ENCODE peak calls at places on chromosomes 16 and 17, in eight cellular contexts. W is DMS79 treated with DMSO at 0.1 percent for 48 hours, E is fibroblast of villous mesenchyme, I is NCI-H526 treated with DMSO at 0.1 percent for 48 hours, M is substantia nigra, A is NCI-H1436 treated with DMSO at 0.1 percent for 48 hours, Y is hypothalamus, S is HTR-8/SVneo. H is an unnamed sample.

GRCh38 chr17:27596571-27597187 is 34.3 kb upstream of the LGALS9 start:
- DNase-seq in M (no peak), S (no peak), E (no peak), A (no peak), W (peak; percentile 43), Y (no peak), I (no peak), H (no peak)

GRCh38 chr16:86854058-86854621 is 275.8 kb downstream of the FOXL1 start:
- DNase-seq in Y (no peak), I (no peak), A (no peak), M (no peak), W (no peak), E (peak; percentile 89), S (no peak), H (no peak)

GRCh38 chr17:50220811-50221210 is 19.4 kb upstream of the COL1A1 start:
- DNase-seq in I (no peak), E (no peak), Y (no peak), M (no peak), A (no peak), W (no peak), S (no peak), H (no peak)

GRCh38 chr17:79833110-79833450 is 6.2 kb downstream of the CBX4 start:
- DNase-seq in I (no peak), E (no peak), Y (no peak), M (no peak), S (no peak), A (no peak), W (no peak), H (no peak)

GRCh38 chr17:79912552-79913330 is 73.5 kb upstream of the CBX4 start:
- DNase-seq in M (no peak), I (no peak), Y (no peak), S (no peak), A (no peak), W (no peak), E (no peak), H (no peak)

GRCh38 chr16:54673353-54673752 is 257.3 kb upstream of the IRX5 start:
- DNase-seq in M (no peak), A (no peak), Y (no peak), W (no peak), E (no peak), S (no peak), I (no peak), H (no peak)

GRCh38 chr16:86494565-86495356 is 15.6 kb upstream of the FOXF1 start:
- DNase-seq in A (no peak), Y (no peak), I (no peak), S (no peak), W (no peak), E (no peak), M (no peak), H (no peak)

GRCh38 chr17:8611135-8611534 is 19.4 kb downstream of the MYH10 start:
- DNase-seq in E (peak; percentile 59), A (no peak), Y (no peak), M (no peak), W (no peak), S (no peak), I (no peak), H (no peak)

GRCh38 chr17:52024296-52024870 is 134.1 kb downstream of the CA10 start:
- DNase-seq in Y (no peak), E (no peak), I (no peak), W (no peak), M (no peak), S (no peak), A (no peak), H (no peak)

GRCh38 chr17:76524598-76525512 is 12.7 kb downstream of the CYGB start:
- DNase-seq in Y (no peak), E (peak; percentile 87), I (no peak), W (no peak), S (no peak), M (no peak), A (no peak), H (no peak)

GRCh38 chr16:66476328-66477027 is 49.4 kb downstream of the BEAN1 start:
- DNase-seq in M (no peak), E (no peak), A (no peak), Y (no peak), W (no peak), I (no peak), S (no peak), H (peak; percentile 2)

GRCh38 chr16:4419402-4419801 is 3.0 kb upstream of the CORO7 start:
- DNase-seq in A (no peak), E (no peak), I (no peak), Y (no peak), S (no peak), W (no peak), M (no peak), H (no peak)

GRCh38 chr16:70687671-70688265 is 1.9 kb upstream of the MTSS2 start:
- DNase-seq in E (no peak), A (no peak), S (no peak), I (no peak), W (no peak), Y (no peak), M (no peak), H (no peak)

GRCh38 chr17:39461911-39462641 is 790 bp downstream of the CDK12 start:
- DNase-seq in S (peak; percentile 78), W (no peak), Y (peak; percentile 49), I (no peak), E (peak; percentile 53), A (no peak), M (no peak), H (no peak)

GRCh38 chr17:56114469-56114868 is 38.8 kb upstream of the ANKFN1 start:
- DNase-seq in S (no peak), M (no peak), Y (no peak), W (peak; percentile 86), E (no peak), I (no peak), A (no peak), H (peak; percentile 94)

GRCh38 chr16:70576431-70577255 is 53.0 kb downstream of the SF3B3 start:
- DNase-seq in A (no peak), W (no peak), E (peak; percentile 98), Y (no peak), S (peak; percentile 83), M (no peak), I (no peak), H (no peak)

GRCh38 chr16:49516382-49517036 is 142.9 kb downstream of the C16orf78 start:
- DNase-seq in W (no peak), A (no peak), M (no peak), E (no peak), S (no peak), Y (no peak), I (no peak), H (no peak)

GRCh38 chr17:56629450-56630187 is 36.1 kb downstream of the NOG start:
- DNase-seq in Y (no peak), E (peak; percentile 21), S (peak; percentile 65), M (no peak), A (no peak), W (no peak), I (no peak), H (no peak)

GRCh38 chr17:68763551-68763950 is 162.4 kb upstream of the FAM20A start:
- DNase-seq in M (no peak), Y (no peak), E (no peak), A (no peak), S (peak; percentile 14), I (no peak), W (no peak), H (no peak)

GRCh38 chr17:30958187-30958586 is 12.7 kb upstream of the RNF135 start:
- DNase-seq in W (no peak), S (no peak), I (no peak), E (no peak), A (no peak), Y (no peak), M (no peak), H (no peak)

GRCh38 chr16:8730335-8730915 is 56.0 kb downstream of the ABAT start:
- DNase-seq in A (no peak), W (peak; percentile 64), E (no peak), I (no peak), S (no peak), Y (no peak), M (no peak), H (no peak)

GRCh38 chr17:59154335-59154720 is 658 bp downstream of the SKA2 start:
- DNase-seq in I (no peak), W (no peak), Y (peak; percentile 38), A (no peak), E (peak; percentile 56), M (no peak), S (peak; percentile 42), H (peak; percentile 89)

GRCh38 chr17:27545562-27546229 is 85.3 kb upstream of the LGALS9 start:
- DNase-seq in W (peak; percentile 79), Y (no peak), A (no peak), S (no peak), I (no peak), E (peak; percentile 96), M (no peak), H (peak; percentile 53)

GRCh38 chr16:80440691-80441090 is 100.1 kb upstream of the DYNLRB2 start:
- DNase-seq in S (no peak), Y (no peak), A (no peak), E (no peak), M (no peak), W (no peak), I (no peak), H (no peak)

GRCh38 chr17:2056221-2057129 is 1.6 kb downstream of the HIC1 start:
- DNase-seq in I (no peak), E (peak; percentile 53), W (no peak), M (no peak), Y (no peak), A (no peak), S (no peak), H (no peak)

H was measured in NCI-H1417.